ENCODE peak calls at places on chromosomes 16 and 17, in six cellular contexts. M is ovary, B is breast epithelium, O is A549, K is esophagus muscularis mucosa, G is adrenal gland. S is an unnamed sample.

GRCh38 chr17:9924735-9925191 is 19.7 kb upstream of the RCVRN start:
- DNase-seq in O (peak; percentile 78), B (no peak), M (peak; percentile 42), K (no peak), G (no peak), S (peak; percentile 63)

GRCh38 chr17:37360632-37361031 is 15.2 kb upstream of the C17orf78 start:
- DNase-seq in B (no peak), K (no peak), G (no peak), M (no peak), O (peak; percentile 62), S (no peak)

GRCh38 chr17:4498461-4499397 is at the start of gene SPNS2:
- DNase-seq in M (peak; percentile 74), G (peak; percentile 44), O (peak; percentile 93), B (no peak), K (no peak), S (peak; percentile 58)

GRCh38 chr16:87762071-87762571 is 3.7 kb downstream of the KLHDC4 start:
- DNase-seq in M (no peak), B (no peak), G (no peak), K (no peak), O (no peak), S (no peak)

GRCh38 chr16:80899804-80900592 is 95.6 kb upstream of the CDYL2 start:
- DNase-seq in B (peak; percentile 83), M (peak; percentile 76), G (peak; percentile 82), K (no peak), O (no peak), S (no peak)

GRCh38 chr16:21001262-21001661 is 100.7 kb downstream of the LYRM1 start:
- DNase-seq in G (peak; percentile 60), B (no peak), K (peak; percentile 70), O (peak; percentile 18), M (no peak), S (peak; percentile 46)

GRCh38 chr16:83854420-83854819 is 44.5 kb upstream of the MLYCD start:
- DNase-seq in K (peak; percentile 37), O (no peak), M (no peak), G (no peak), B (no peak), S (no peak)

GRCh38 chr17:78669975-78670518 is 92.9 kb upstream of the DNAH17 start:
- DNase-seq in O (no peak), G (no peak), K (no peak), M (no peak), B (no peak), S (no peak)

GRCh38 chr17:65039349-65039988 is 17.1 kb downstream of the GNA13 start:
- DNase-seq in M (no peak), G (no peak), K (no peak), B (no peak), O (no peak), S (no peak)

DNA sequence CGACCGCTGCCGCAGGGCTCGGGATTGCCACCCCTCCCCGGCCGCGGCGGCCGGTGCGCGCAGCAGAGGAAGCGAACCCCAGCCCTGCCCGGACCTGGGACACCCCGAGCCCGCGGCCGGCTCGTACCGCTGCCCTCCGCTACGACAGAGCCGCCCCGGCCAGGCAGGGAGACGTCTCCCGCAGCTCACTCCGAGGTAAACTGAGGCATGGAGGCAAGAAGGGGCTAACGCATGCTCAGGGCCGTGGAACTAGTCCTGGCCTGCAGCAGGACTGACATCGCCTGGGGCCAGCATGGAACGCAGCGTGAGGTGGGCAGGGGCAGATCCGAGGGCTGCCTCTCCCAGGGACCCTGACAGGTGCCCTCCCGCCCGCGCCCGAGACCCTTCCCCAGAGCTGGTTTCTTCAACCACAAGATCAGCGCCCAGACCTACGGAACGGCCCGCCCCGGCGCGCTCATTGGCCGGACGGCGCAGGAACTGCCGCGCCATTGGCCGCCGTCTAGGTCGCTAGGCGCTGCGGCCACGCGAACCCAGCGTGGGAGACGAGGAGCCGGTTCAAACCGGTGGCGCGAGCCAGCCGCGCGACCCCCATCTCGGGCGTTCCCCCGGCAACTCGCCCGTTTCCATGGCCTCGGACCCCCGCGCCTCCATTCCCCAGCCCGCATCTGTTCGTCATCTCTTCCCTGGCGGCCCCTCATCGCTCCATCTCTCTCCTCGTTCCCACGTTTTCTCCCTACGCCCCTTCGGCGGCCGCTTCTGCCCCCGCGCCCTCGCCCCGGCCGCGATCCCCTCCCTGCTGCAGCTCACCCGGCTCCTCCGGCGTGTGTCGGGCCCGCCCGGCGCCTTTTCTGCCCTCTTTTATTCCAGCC is at the start of gene SLC43A2:
- DNase-seq in B (peak; percentile 73), O (peak; percentile 98), K (no peak), G (peak; percentile 76), M (peak; percentile 88), S (peak; percentile 86)
- TF ChIP-seq POLR2A in B (peak; percentile 18), O (peak; percentile 50), K (no peak), G (no peak), M (no peak), S (peak; percentile 71)

DNA sequence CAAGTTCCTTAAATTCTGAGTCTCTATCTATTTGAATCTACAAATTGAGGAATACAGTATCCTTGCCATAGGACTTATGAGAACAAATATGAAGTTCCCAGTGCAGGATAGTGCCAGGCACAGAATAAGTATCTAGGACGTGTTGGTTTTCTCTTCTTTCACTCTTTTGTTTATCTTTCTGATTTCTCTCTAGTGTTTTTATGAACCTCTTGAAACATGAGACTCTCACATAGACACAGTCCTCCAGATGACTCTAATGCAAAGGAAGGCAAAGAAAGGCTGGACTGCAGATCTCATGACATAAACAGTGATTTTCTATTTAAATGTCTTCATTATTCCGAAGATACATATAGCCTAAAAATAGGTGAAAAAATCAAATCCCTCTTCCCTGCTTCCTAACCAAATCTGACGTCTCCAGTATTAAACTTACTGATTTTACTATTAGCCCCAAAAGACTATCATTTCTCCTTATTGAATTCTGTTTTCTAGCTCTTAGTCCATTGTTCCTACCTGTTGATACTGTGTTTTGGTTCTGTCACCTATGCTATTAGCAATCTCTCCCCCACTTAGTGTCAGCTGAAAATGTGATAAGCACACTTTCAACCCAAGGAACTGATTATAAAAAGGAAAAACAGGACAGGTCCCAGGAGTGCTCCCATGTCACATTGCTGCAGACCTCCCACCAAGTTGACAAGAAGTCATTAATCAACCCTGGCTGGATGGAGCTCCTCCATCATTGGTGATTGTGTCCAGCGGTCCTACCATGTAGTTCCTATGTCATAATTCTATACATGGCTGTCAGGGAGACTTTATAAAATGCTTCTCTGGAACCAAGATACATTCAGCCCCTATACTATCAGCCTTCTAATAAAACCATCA is 24.9 kb upstream of the ADAMTS18 start:
- DNase-seq in O (no peak), K (peak; percentile 42), G (no peak), B (no peak), M (no peak), S (no peak)
- TF ChIP-seq POLR2A in O (no peak), K (no peak), G (no peak), B (no peak), M (no peak), S (no peak)

GRCh38 chr17:41547378-41547841 is 19.3 kb upstream of the KRT19 start:
- DNase-seq in G (no peak), O (peak; percentile 70), M (peak; percentile 70), K (no peak), B (no peak), S (no peak)

GRCh38 chr17:41548844-41549595 is 20.9 kb upstream of the KRT19 start:
- DNase-seq in O (peak; percentile 96), M (peak; percentile 92), B (peak; percentile 88), G (peak; percentile 89), K (peak; percentile 93), S (peak; percentile 87)

GRCh38 chr17:41549596-41550039 is 21.5 kb upstream of the KRT19 start:
- DNase-seq in O (no peak), K (no peak), M (no peak), B (no peak), G (no peak), S (peak; percentile 73)

GRCh38 chr17:41546819-41547218 is 18.7 kb upstream of the KRT19 start:
- DNase-seq in G (no peak), O (no peak), B (no peak), M (no peak), K (no peak), S (no peak)

DNA sequence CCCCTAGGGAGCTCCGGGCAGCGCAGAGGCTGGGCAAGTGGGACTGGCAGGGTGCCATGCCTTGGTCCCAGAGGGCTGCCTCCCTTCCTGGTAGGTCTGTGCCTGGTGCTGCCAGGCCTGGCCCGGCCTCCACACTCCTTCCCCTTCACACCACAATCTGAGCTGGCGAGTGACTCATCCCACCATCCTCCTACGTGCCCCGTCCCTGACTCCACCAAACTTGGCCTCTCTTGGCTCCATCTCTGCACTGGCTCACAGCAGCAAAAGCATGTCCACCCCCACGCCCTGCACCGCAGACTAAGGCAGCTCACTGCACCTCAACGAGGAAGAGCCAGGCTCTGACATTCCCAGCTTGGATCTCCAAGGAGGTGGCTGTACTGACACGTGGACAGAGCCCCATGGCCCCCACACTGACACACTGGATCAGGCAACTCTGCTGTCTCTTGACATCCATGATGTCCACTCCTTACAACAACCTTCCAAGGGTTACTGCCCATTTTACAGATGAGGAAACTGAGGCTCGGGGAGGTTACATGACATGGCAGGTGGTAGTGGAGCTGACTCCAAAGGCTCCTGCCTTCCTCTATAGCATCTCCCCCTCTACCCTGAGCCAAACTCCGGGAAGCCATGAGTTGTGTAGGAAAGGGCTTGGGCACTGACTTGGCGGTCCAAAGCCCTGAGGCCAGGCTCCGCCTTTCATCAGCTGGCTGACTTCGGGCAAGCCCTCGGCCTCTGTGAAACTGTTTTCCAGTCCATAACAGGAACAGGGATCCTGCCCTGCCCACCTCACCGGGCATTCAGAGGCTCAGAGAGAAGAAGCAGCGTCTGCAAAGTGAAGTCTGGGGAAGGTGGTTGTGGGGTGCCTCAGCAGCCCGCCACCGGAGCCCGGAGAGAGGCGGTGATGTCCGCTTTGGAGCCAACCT is 20.1 kb upstream of the KRT19 start:
- DNase-seq in G (peak; percentile 85), M (peak; percentile 89), K (no peak), B (peak; percentile 96), O (peak; percentile 96), S (no peak)
- TF ChIP-seq POLR2A in G (no peak), M (no peak), K (no peak), B (no peak), O (no peak), S (no peak)

DNA sequence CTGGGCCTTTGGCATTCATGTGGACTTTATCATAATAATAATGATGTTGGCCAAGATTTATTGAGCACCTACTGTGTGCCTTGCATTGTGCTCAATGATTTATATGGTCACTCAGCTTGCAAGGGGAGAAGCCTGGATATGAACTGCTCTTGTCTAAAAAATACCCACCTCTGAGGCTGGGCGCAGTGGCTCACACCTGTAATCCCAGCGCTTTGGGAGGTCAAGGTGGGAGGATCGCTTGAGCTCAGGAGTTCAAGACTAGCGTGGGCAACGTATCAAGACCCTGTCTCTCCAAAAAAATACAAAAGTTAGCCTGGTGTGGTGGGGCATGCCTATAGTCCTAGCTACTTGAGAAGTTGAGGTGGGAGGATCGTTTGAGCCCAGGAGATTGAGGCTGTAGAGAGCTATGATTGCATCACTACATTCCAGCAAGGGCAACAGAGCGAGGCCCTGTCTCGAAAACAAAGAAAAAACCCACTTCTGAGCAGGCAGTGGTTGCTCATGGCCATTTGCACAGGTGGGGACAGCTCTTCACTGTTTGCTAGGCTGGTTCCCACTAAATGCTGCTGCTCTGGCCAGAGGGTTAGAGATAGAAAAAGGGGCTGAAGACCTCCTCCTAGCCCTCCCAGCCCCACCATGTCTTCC is 4.3 kb upstream of the ADGRG1 start:
- DNase-seq in B (no peak), M (no peak), O (no peak), G (no peak), K (no peak), S (no peak)
- TF ChIP-seq POLR2A in B (no peak), M (no peak), O (no peak), G (no peak), K (no peak), S (no peak)

GRCh38 chr16:85557083-85557975 is 55.8 kb upstream of the GSE1 start:
- DNase-seq in K (no peak), M (peak; percentile 67), O (peak; percentile 63), B (no peak), G (no peak), S (peak; percentile 69)
- TF ChIP-seq POLR2A in K (no peak), M (no peak), O (no peak), B (no peak), G (no peak), S (no peak)

S was measured in erythroblast.